ENCODE peak calls at places on chromosomes 3 and 15, in seven cellular contexts. R is stimulated activated CD4-positive, alpha-beta T cell treated with anti-CD3 and anti-CD28 coated beads, Interleukin-4, amount 100 ng/mL, for 24 hours; B is mesenteric fat pad; T is naive thymus-derived CD4-positive, alpha-beta T cell; U is hepatocyte; Q is activated gamma-delta T cell treated with Interleukin-2 at 50 U/mL for 16 hours; O is globus pallidus. F is an unnamed sample.
A peak's percentile ranks its signal among the peaks of the same experiment; 100 is the strongest.

GRCh38 chr3:13833506-13834257 is 46.2 kb downstream of the WNT7A start:
- DNase-seq in R (no peak), B (no peak), T (no peak), U (no peak), Q (no peak), O (no peak), F (no peak)

GRCh38 chr3:175234075-175234474 is 374.9 kb downstream of the NAALADL2 start:
- DNase-seq in R (no peak), B (no peak), T (no peak), U (no peak), Q (no peak), O (no peak), F (no peak)

GRCh38 chr15:57017024-57017423 is 98.6 kb downstream of the TCF12 start:
- DNase-seq in R (no peak), B (no peak), T (no peak), U (no peak), Q (no peak), O (no peak), F (no peak)

GRCh38 chr3:66692751-66693140 is 191.9 kb upstream of the LRIG1 start:
- DNase-seq in R (no peak), B (no peak), T (no peak), U (no peak), Q (no peak), O (no peak), F (no peak)

GRCh38 chr3:44019736-44020135 is 221.9 kb upstream of the TOPAZ1 start:
- DNase-seq in R (no peak), B (no peak), T (no peak), U (no peak), Q (no peak), O (no peak), F (no peak)

GRCh38 chr15:90882781-90883525 is 1.4 kb upstream of the FES start:
- DNase-seq in R (no peak), B (no peak), T (no peak), U (no peak), Q (no peak), O (no peak), F (no peak)

GRCh38 chr3:14375192-14375591 is 27.2 kb upstream of the SLC6A6 start:
- DNase-seq in R (no peak), B (no peak), T (no peak), U (no peak), Q (no peak), O (no peak), F (no peak)

GRCh38 chr15:69414702-69415161 is 583 bp downstream of the KIF23 start:
- DNase-seq in R (no peak), B (no peak), T (peak; percentile 55), U (peak; percentile 69), Q (no peak), O (no peak), F (no peak)